ENCODE peak calls at places on chromosomes 4 and X, in four cellular contexts. Z is heart right ventricle, T is keratinocyte, A is fibroblast of lung. B is an unnamed sample.

GRCh38 chrX:27555514-27555913 is 34.6 kb upstream of the DCAF8L2 start:
- DNase-seq in Z (no peak), T (no peak), A (peak; percentile 41), B (no peak)

GRCh38 chrX:107676559-107677378 is 48.5 kb downstream of the PRPS1 start:
- DNase-seq in Z (peak; percentile 84), T (no peak), A (peak; percentile 97), B (no peak)

GRCh38 chr4:184282895-184283654 is 65.4 kb upstream of the ENPP6 start:
- DNase-seq in Z (no peak), T (no peak), A (peak; percentile 12), B (no peak)

GRCh38 chr4:127400736-127401346 is 231.9 kb upstream of the INTU start:
- DNase-seq in Z (peak; percentile 47), T (peak; percentile 28), A (peak; percentile 86), B (peak; percentile 19)

GRCh38 chr4:18041114-18041513 is 19.6 kb upstream of the LCORL start:
- DNase-seq in Z (no peak), T (no peak), A (no peak), B (no peak)

GRCh38 chr4:80532674-80533333 is 197.3 kb downstream of the CFAP299 start:
- DNase-seq in Z (no peak), T (no peak), A (no peak), B (no peak)

GRCh38 chr4:74682567-74683359 is 111.6 kb downstream of the BTC start:
- DNase-seq in Z (no peak), T (peak; percentile 80), A (peak; percentile 88), B (peak; percentile 97)

GRCh38 chr4:182212211-182212761 is 30.9 kb upstream of the TENM3 start:
- DNase-seq in Z (no peak), T (no peak), A (peak; percentile 67), B (no peak)

GRCh38 chrX:115448146-115448545 is 112.8 kb upstream of the PLS3 start:
- DNase-seq in Z (no peak), T (no peak), A (no peak), B (no peak)

GRCh38 chr4:1981251-1982055 is 27.3 kb downstream of the NELFA start:
- DNase-seq in Z (no peak), T (no peak), A (peak; percentile 19), B (no peak)

GRCh38 chr4:172786039-172786792 is 382.4 kb upstream of the GALNT7 start:
- DNase-seq in Z (no peak), T (no peak), A (peak; percentile 48), B (no peak)

GRCh38 chr4:95018845-95019244 is 261.1 kb downstream of the BMPR1B start:
- DNase-seq in Z (no peak), T (no peak), A (no peak), B (no peak)

GRCh38 chr4:172997851-172998250 is 170.8 kb upstream of the GALNT7 start:
- DNase-seq in Z (no peak), T (no peak), A (no peak), B (no peak)

GRCh38 chr4:10706236-10706635 is 21.7 kb upstream of the CLNK start:
- DNase-seq in Z (no peak), T (no peak), A (peak; percentile 29), B (no peak)

GRCh38 chrX:24298191-24298590 is 15.7 kb downstream of the SUPT20HL2 start:
- DNase-seq in Z (no peak), T (no peak), A (no peak), B (no peak)

GRCh38 chrX:110748256-110748811 is 47.3 kb downstream of the CHRDL1 start:
- DNase-seq in Z (no peak), T (no peak), A (no peak), B (no peak)

GRCh38 chrX:18793601-18794089 is 86.2 kb downstream of the PPEF1 start:
- DNase-seq in Z (no peak), T (no peak), A (peak; percentile 1), B (no peak)

GRCh38 chr4:183823394-183823793 is 81.7 kb upstream of the STOX2 start:
- DNase-seq in Z (no peak), T (no peak), A (peak; percentile 17), B (peak; percentile 93)

GRCh38 chr4:1767770-1768366 is 25.2 kb upstream of the FGFR3 start:
- DNase-seq in Z (no peak), T (no peak), A (peak; percentile 22), B (no peak)

GRCh38 chr4:183011213-183011907 is 87.7 kb upstream of the WWC2 start:
- DNase-seq in Z (no peak), T (no peak), A (peak; percentile 47), B (no peak)

GRCh38 chr4:94446386-94446785 is 5.4 kb upstream of the PDLIM5 start:
- DNase-seq in Z (no peak), T (no peak), A (peak; percentile 93), B (no peak)

GRCh38 chr4:133865606-133866327 is 335.8 kb downstream of the PABPC4L start:
- DNase-seq in Z (no peak), T (no peak), A (peak; percentile 96), B (peak; percentile 96)

GRCh38 chr4:67809502-67809901 is 55.3 kb upstream of the GNRHR start:
- DNase-seq in Z (no peak), T (no peak), A (no peak), B (no peak)

GRCh38 chr4:13553081-13553480 is 8.8 kb upstream of the NKX3-2 start:
- DNase-seq in Z (no peak), T (no peak), A (no peak), B (no peak)

GRCh38 chrX:23465985-23466384 is 131.3 kb downstream of the PTCHD1 start:
- DNase-seq in Z (no peak), T (no peak), A (no peak), B (no peak)

GRCh38 chr4:110119880-110120279 is 78.5 kb downstream of the ELOVL6 start:
- DNase-seq in Z (no peak), T (no peak), A (peak; percentile 75), B (peak; percentile 35)

GRCh38 chr4:55906999-55907398 is 41.7 kb upstream of the CEP135 start:
- DNase-seq in Z (no peak), T (peak; percentile 32), A (no peak), B (no peak)

GRCh38 chrX:45157647-45158046 is 43.0 kb downstream of the DIPK2B start:
- DNase-seq in Z (no peak), T (no peak), A (no peak), B (no peak)

GRCh38 chr4:3375688-3376087 is 66.1 kb upstream of the HGFAC start:
- DNase-seq in Z (no peak), T (no peak), A (peak; percentile 58), B (peak; percentile 43)

GRCh38 chr4:89572224-89572858 is 264.6 kb downstream of the SNCA start:
- DNase-seq in Z (no peak), T (no peak), A (no peak), B (no peak)

GRCh38 chrX:131802836-131803626 is 220.1 kb upstream of the STK26 start:
- DNase-seq in Z (peak; percentile 17), T (no peak), A (no peak), B (no peak)

GRCh38 chrX:6095469-6095868 is 133.2 kb downstream of the NLGN4X start:
- DNase-seq in Z (no peak), T (no peak), A (no peak), B (no peak)

GRCh38 chr4:108834787-108835384 is 72.0 kb upstream of the ETNPPL start:
- DNase-seq in Z (no peak), T (no peak), A (peak; percentile 72), B (no peak)

GRCh38 chr4:24564488-24564887 is 19.9 kb downstream of the DHX15 start:
- DNase-seq in Z (no peak), T (no peak), A (peak; percentile 56), B (no peak)
- H3K4me3 ChIP-seq in Z (no peak overlapping the region), T (no peak overlapping the region), A (no peak overlapping the region), B (no peak overlapping the region)

GRCh38 chr4:152369903-152370296 is 166.0 kb downstream of the FBXW7 start:
- DNase-seq in Z (no peak), T (no peak), A (peak; percentile 28), B (no peak)
- TF ChIP-seq CTCF in Z (peak; percentile 44), T (no peak), A (peak; percentile 18), B (no peak)

GRCh38 chr4:156198511-156198910 is 244.8 kb upstream of the CTSO start:
- DNase-seq in Z (no peak), T (no peak), A (no peak), B (no peak)
- H3K27me3 ChIP-seq in Z (no peaks in the 10 kb centered on the region), T (no peaks in the 10 kb centered on the region), A (no peaks in the 10 kb centered on the region), B (no peaks in the 10 kb centered on the region)

DNA sequence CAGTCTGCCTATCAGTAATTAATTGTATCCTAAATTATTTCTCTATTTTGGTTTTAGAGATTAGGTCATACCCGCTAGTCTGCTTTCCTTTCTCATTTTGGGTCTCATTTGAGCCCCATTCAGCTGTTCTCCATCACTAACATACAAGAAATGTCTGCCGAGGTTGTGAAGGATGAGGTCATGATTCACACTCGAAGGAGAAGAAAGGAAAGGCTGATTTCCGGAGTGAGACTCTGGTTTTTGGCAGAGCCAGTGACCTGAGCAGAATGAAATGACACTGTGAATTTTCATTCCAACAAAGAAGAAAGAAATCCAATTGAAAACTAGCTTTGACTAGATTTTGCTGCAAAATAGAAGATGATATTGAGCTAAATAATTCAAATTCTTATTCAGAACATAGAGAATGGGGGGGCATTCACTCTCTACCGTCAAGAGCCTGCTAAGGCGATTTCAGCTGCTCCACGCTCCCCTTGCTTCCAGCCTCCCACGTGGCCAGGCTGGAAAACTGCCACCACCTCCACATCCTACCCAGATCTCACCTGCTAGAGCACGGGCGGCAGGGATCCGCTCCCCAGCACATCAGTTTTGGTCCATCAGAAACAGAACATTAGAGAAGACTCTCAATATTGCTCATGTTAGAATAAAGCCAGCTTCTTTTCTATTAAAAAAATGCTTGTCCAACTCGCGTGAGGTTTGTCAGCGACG is 39.0 kb downstream of the F11 start:
- DNase-seq in Z (no peak), T (no peak), A (no peak), B (no peak)
- H3K4me3 ChIP-seq in Z (no peak overlapping the region), T (no peak overlapping the region), A (no peak overlapping the region), B (no peak overlapping the region)

GRCh38 chr4:113979973-113980615 is 647 bp upstream of the ARSJ start:
- DNase-seq in Z (no peak), T (no peak), A (peak; percentile 67), B (no peak)

GRCh38 chr4:113978561-113979156 is 788 bp downstream of the ARSJ start:
- DNase-seq in Z (no peak), T (no peak), A (peak; percentile 45), B (no peak)

GRCh38 chr4:113976937-113977855 is 2.3 kb downstream of the ARSJ start:
- DNase-seq in Z (no peak), T (no peak), A (peak; percentile 56), B (no peak)

GRCh38 chr4:113978105-113978504 is 1.3 kb downstream of the ARSJ start:
- DNase-seq in Z (no peak), T (no peak), A (peak; percentile 44), B (no peak)

DNA sequence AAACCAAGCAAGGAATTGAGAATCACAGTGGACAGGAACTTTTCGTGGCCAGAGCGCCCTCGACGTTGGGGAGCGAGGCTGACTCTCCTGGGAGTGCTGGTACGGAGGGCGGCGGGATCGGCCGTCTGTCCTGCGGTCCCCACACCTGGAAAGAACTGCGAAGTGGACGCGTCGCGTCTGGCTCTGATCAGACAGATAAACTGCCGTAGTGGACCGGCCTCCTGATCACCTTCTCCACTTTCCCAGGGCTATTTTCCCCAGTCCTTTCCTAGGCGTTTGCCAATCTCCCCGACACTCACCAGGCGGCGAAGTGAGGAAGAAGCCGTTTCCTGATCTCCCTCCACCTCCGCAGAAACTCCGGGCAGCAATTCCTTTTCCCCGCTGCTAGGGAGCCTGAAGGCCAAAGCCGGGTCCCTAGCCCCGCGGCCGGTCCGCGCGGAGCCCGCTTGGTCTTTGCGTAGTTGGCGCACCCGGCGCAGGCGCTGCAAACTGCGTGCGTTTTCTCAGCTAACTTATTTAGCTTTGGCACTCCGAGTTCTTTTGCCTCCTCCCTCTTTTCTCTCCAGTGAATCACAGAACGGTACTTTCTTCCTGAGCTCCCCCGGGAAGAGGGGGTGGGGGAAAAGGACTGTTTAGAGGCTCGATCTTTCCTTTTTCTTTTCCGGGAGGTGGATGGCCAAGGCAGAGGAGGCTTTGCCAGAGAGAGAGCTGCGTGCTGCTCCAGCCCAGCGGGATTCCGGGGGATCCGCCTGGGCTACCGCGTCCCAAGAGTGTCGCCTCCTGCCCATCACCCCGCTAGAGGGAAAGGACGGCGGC is at the start of gene ARSJ:
- DNase-seq in Z (peak; percentile 34), T (no peak), A (peak; percentile 81), B (peak; percentile 49)
- TF ChIP-seq CTCF in Z (no peak), T (no peak), A (peak; percentile 20), B (no peak)